ENCODE peak calls at places on chromosomes 3 and 15, in five cellular contexts. H is H4, W is iPS-NIHi11, Z is EH, B is breast epithelium. N is an unnamed sample.
A peak's percentile ranks its signal among the peaks of the same experiment; 100 is the strongest.

GRCh38 chr3:104642827-104643226 is 723.9 kb upstream of the ALCAM start:
- DNase-seq in B (no peak), Z (peak; percentile 9), W (no peak), H (no peak), N (no peak)

GRCh38 chr3:71879089-71879488 is 94.1 kb upstream of the PROK2 start:
- DNase-seq in W (no peak), Z (no peak), H (no peak), B (no peak), N (no peak)

GRCh38 chr3:170584585-170585007 is 1.3 kb downstream of the SLC7A14 start:
- DNase-seq in W (peak; percentile 96), H (peak; percentile 19), B (peak; percentile 68), Z (peak; percentile 65), N (peak; percentile 68)

GRCh38 chr3:32868719-32869512 is 51.1 kb downstream of the TRIM71 start:
- DNase-seq in H (no peak), W (no peak), B (no peak), Z (no peak), N (no peak)

GRCh38 chr3:25156526-25157075 is 271.5 kb upstream of the RARB start:
- DNase-seq in W (peak; percentile 29), Z (peak; percentile 92), B (no peak), H (peak; percentile 11), N (peak; percentile 18)

GRCh38 chr15:90880381-90881145 is 3.7 kb upstream of the FES start:
- DNase-seq in B (no peak), H (no peak), Z (no peak), W (no peak), N (no peak)

GRCh38 chr15:82551646-82552247 is 11.5 kb upstream of the RPS17 start:
- DNase-seq in B (no peak), W (no peak), H (no peak), Z (no peak), N (no peak)

GRCh38 chr3:51670711-51671089 is 352 bp upstream of the TEX264 start:
- DNase-seq in W (no peak), B (no peak), H (peak; percentile 70), Z (no peak), N (no peak)

GRCh38 chr3:106120334-106120733 is 251.5 kb upstream of the CBLB start:
- DNase-seq in W (no peak), H (no peak), B (no peak), Z (peak; percentile 77), N (peak; percentile 70)

GRCh38 chr3:11495948-11496557 is 147.7 kb downstream of the VGLL4 start:
- DNase-seq in Z (no peak), H (no peak), B (no peak), W (peak; percentile 58), N (no peak)

GRCh38 chr3:58062469-58062868 is 54.2 kb downstream of the FLNB start:
- DNase-seq in B (no peak), Z (peak; percentile 78), H (peak; percentile 19), W (no peak), N (no peak)

GRCh38 chr3:112038863-112039262 is 4.3 kb downstream of the TMPRSS7 start:
- DNase-seq in W (peak; percentile 28), H (no peak), Z (peak; percentile 40), B (no peak), N (peak; percentile 22)

GRCh38 chr3:167114619-167115018 is 265.5 kb downstream of the ZBBX start:
- DNase-seq in W (no peak), H (no peak), B (no peak), Z (no peak), N (no peak)

GRCh38 chr15:38631126-38632075 is 66.8 kb upstream of the RASGRP1 start:
- DNase-seq in B (no peak), W (no peak), H (no peak), Z (no peak), N (no peak)

GRCh38 chr3:34859741-34860140 is 779.6 kb upstream of the ARPP21 start:
- DNase-seq in Z (peak; percentile 35), B (no peak), H (no peak), W (no peak), N (no peak)

GRCh38 chr3:194089357-194090177 is 46.4 kb upstream of the HES1 start:
- DNase-seq in B (peak; percentile 73), W (peak; percentile 76), Z (peak; percentile 100), H (peak; percentile 99), N (peak; percentile 97)

GRCh38 chr3:165194477-165195135 is 1.6 kb downstream of the SLITRK3 start:
- DNase-seq in B (no peak), H (no peak), Z (no peak), W (no peak), N (no peak)